ENCODE peak calls at places on chromosome 14, in six cellular contexts. M, X, E, C, D and A are unnamed samples.

GRCh38 chr14:68458840-68459469 is 333.9 kb downstream of the ZFP36L1 start:
- DNase-seq in M (no peak), X (peak; percentile 45), E (peak; percentile 95), C (no peak), D (peak; percentile 79), A (peak; percentile 95)

GRCh38 chr14:97851438-97851995 is 1054.3 kb downstream of the VRK1 start:
- DNase-seq in M (no peak), X (no peak), E (no peak), C (no peak), D (no peak), A (no peak)

GRCh38 chr14:39080886-39081285 is 22.1 kb downstream of the SEC23A start:
- DNase-seq in M (no peak), X (no peak), E (no peak), C (no peak), D (no peak), A (no peak)

GRCh38 chr14:36996133-36996856 is 176.1 kb downstream of the SLC25A21 start:
- DNase-seq in M (no peak), X (no peak), E (peak; percentile 74), C (no peak), D (peak; percentile 38), A (peak; percentile 46)

GRCh38 chr14:68655021-68655811 is 137.7 kb downstream of the ZFP36L1 start:
- DNase-seq in M (no peak), X (no peak), E (no peak), C (no peak), D (peak; percentile 51), A (no peak)

GRCh38 chr14:24443053-24443683 is 592 bp upstream of the SDR39U1 start:
- DNase-seq in M (no peak), X (no peak), E (no peak), C (no peak), D (peak; percentile 13), A (no peak)

GRCh38 chr14:54220697-54221431 is 175.9 kb upstream of the CDKN3 start:
- DNase-seq in M (no peak), X (no peak), E (no peak), C (no peak), D (no peak), A (no peak)

GRCh38 chr14:96735509-96735908 is 61.7 kb upstream of the VRK1 start:
- DNase-seq in M (no peak), X (no peak), E (no peak), C (peak; percentile 64), D (no peak), A (no peak)

GRCh38 chr14:24368562-24369252 is 723 bp downstream of the NFATC4 start:
- DNase-seq in M (no peak), X (peak; percentile 52), E (peak; percentile 57), C (peak; percentile 74), D (peak; percentile 69), A (peak; percentile 75)

GRCh38 chr14:88599761-88600439 is 37.1 kb downstream of the ZC3H14 start:
- DNase-seq in M (no peak), X (no peak), E (no peak), C (no peak), D (no peak), A (no peak)

GRCh38 chr14:81519200-81519998 is 14.3 kb downstream of the SEL1L start:
- DNase-seq in M (no peak), X (no peak), E (no peak), C (no peak), D (no peak), A (no peak)

GRCh38 chr14:25371053-25371452 is 321.1 kb upstream of the STXBP6 start:
- DNase-seq in M (no peak), X (no peak), E (no peak), C (no peak), D (no peak), A (no peak)

GRCh38 chr14:33966276-33966675 is 15.4 kb upstream of the EGLN3 start:
- DNase-seq in M (no peak), X (no peak), E (no peak), C (no peak), D (no peak), A (no peak)

GRCh38 chr14:28576523-28576922 is 190.1 kb upstream of the FOXG1 start:
- DNase-seq in M (no peak), X (no peak), E (no peak), C (no peak), D (no peak), A (no peak)

GRCh38 chr14:71332476-71332875 is 425.2 kb downstream of the PCNX1 start:
- DNase-seq in M (no peak), X (no peak), E (no peak), C (no peak), D (no peak), A (no peak)

GRCh38 chr14:92551066-92551841 is 37.7 kb downstream of the RIN3 start:
- DNase-seq in M (no peak), X (no peak), E (no peak), C (no peak), D (no peak), A (no peak)
- TF ChIP-seq CTCF in M (no peak), X (no peak), E (no peak), C (no peak), D (no peak), A (no peak)

DNA sequence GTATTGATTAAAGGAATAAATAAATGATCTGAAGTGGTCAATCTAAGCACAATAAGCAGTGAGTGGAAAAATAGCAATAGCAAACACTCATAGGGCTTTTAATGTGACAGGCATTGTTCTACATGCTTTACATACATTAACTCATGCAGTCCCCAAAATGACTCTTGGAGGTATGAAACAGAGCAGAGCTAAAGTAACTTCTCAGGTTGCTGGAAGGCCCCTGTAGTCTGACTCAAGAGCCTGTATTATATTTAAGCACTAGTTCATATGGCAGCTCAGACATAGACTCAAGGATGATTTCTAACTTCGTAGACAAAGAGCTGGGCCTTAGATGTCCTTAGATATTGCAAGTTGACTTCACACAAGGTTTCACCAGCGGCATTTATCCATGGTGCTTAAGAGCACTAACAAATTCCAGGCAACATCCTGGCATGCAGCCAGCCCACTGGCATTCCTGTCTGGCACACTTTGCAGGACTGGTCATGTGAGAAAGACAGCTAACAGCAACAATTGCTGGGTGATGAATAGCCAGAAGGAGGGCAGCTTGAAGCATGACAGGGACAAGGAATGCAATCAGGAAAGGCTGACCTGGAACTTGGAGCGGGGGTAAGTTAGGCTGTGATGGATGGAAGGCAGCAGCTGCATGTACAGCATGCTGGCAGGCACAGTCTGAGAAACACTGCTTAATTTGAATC is 22.9 kb upstream of the KTN1 start:
- DNase-seq in M (peak; percentile 38), X (peak; percentile 84), E (peak; percentile 95), C (peak; percentile 98), D (peak; percentile 90), A (peak; percentile 90)
- H3K4me3 ChIP-seq in M (no peak overlapping the region), X (no peak overlapping the region), E (no peak overlapping the region), C (no peak overlapping the region), D (no peak overlapping the region), A (no peak overlapping the region)

GRCh38 chr14:49598479-49599301 is at the start of gene LRR1:
- DNase-seq in M (peak; percentile 69), X (peak; percentile 88), E (peak; percentile 73), C (peak; percentile 83), D (peak; percentile 81), A (peak; percentile 76)
- TF ChIP-seq CTCF in M (no peak), X (no peak), E (no peak), C (no peak), D (peak; percentile 3), A (no peak)

DNA sequence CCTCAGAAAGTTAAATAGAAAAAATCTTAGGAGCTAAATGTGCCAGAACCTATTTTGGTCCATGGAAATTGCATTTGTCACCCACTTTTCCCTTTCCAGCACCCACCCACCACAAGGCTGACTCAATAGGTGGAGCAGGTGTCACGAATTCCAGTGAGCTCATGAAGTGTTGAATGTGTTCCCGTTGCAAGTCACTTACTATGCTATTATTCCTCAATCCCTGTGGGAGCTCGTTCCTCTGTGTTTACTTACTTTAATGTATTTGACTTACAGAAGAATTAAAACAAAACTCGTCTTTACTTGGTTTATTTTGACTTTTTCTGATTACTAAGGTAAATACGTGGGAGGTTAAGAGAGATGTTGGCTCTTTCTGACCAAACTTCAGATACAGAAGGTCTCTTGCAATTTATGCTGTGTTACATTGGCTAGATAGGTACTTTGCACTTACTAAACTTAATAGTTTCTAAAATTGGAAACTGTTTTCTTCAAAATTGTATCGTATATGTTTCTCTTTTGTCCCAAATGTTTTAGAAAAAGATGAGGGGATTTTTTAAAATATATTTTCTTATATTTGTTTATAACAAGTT is 269.4 kb upstream of the NOVA1 start:
- DNase-seq in M (no peak), X (no peak), E (peak; percentile 50), C (peak; percentile 6), D (no peak), A (peak; percentile 51)
- H3K4me3 ChIP-seq in M (no peak overlapping the region), X (no peak overlapping the region), E (no peak overlapping the region), C (no peak overlapping the region), D (no peak overlapping the region), A (no peak overlapping the region)

DNA sequence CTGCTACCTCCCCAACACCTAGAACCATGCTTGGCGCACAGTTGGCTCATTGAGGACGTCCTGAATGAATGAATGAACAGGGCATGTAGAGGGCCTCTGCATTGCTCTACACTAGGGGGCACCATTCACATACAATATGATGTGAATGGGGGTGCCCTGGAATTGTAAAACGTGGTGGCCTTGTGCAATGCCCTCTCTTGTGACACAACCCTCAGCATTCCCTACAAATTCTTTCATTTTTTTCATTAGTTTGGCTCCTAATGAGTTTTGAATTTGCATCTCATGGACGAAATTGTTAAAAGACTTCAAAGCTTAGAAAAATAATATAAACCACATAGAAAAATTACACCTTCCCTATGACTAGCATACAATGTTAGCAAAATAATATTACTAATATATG is 2.3 kb upstream of the DIO2 start:
- DNase-seq in M (peak; percentile 16), X (no peak), E (peak; percentile 41), C (peak; percentile 53), D (peak; percentile 79), A (peak; percentile 81)
- TF ChIP-seq CTCF in M (peak; percentile 30), X (peak; percentile 34), E (peak; percentile 21), C (peak; percentile 84), D (peak; percentile 70), A (peak; percentile 77)

GRCh38 chr14:91244501-91244901 is at the start of gene GPR68:
- DNase-seq in M (no peak), X (peak; percentile 58), E (peak; percentile 69), C (peak; percentile 43), D (peak; percentile 74), A (peak; percentile 78)

GRCh38 chr14:91243098-91243483 is 1.4 kb downstream of the GPR68 start:
- DNase-seq in M (no peak), X (no peak), E (no peak), C (no peak), D (no peak), A (no peak)

GRCh38 chr14:91241848-91242247 is 2.7 kb downstream of the GPR68 start:
- DNase-seq in M (no peak), X (no peak), E (no peak), C (no peak), D (no peak), A (no peak)

GRCh38 chr14:91245029-91245428 is 525 bp upstream of the GPR68 start:
- DNase-seq in M (no peak), X (no peak), E (no peak), C (no peak), D (no peak), A (no peak)

DNA sequence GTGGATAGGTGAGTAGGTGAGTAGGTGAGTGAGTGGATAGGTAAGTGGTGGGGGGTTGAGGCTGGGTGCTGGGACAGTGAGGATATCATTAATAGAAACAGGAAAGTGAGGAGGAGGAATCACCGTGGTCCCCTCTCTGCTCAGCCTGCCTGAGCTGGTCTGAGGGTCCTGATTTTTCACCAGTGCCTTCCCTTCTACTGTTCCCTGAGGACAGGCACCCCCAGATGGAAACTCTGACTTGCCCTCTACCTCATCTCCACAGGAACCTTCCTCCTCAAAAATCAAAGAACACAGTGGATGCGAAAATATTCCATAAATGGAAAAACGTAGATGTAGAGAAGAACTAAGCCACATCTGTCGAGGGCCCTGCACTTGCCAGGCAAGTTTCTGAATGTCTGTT is 1.9 kb downstream of the GPR68 start:
- DNase-seq in M (no peak), X (no peak), E (no peak), C (no peak), D (no peak), A (no peak)
- H3K4me3 ChIP-seq in M (no peak overlapping the region), X (no peak overlapping the region), E (no peak overlapping the region), C (no peak overlapping the region), D (no peak overlapping the region), A (no peak overlapping the region)

GRCh38 chr14:65824978-65825299 is 412.4 kb downstream of the FUT8 start:
- DNase-seq in M (no peak), X (no peak), E (no peak), C (no peak), D (no peak), A (no peak)
- TF ChIP-seq CTCF in M (no peak), X (no peak), E (no peak), C (no peak), D (no peak), A (no peak)